ENCODE peak calls at places on chromosomes 16 and 17, in four cellular contexts. H is HL-60, G is K562, L is GM12878. V is an unnamed sample.

GRCh38 chr16:57284206-57284951 is at the start of gene PLLP:
- DNase-seq in H (no peak), G (peak; percentile 63), L (no peak), V (peak; percentile 78)

GRCh38 chr17:21313320-21313719 is 28.8 kb downstream of the MAP2K3 start:
- DNase-seq in H (no peak), G (no peak), L (no peak), V (no peak)

GRCh38 chr17:2212328-2212981 is 91.1 kb downstream of the SMG6 start:
- DNase-seq in H (no peak), G (no peak), L (no peak), V (no peak)

GRCh38 chr16:46662123-46662522 is 26.9 kb downstream of the VPS35 start:
- DNase-seq in H (no peak), G (no peak), L (no peak), V (no peak)

GRCh38 chr17:82023447-82024241 is 539 bp downstream of the LRRC45 start:
- DNase-seq in H (peak; percentile 73), G (peak; percentile 44), L (no peak), V (no peak)

GRCh38 chr16:27776556-27776955 is 226.6 kb downstream of the KATNIP start:
- DNase-seq in H (no peak), G (no peak), L (no peak), V (no peak)

GRCh38 chr17:28908640-28909098 is 5.8 kb upstream of the DHRS13 start:
- DNase-seq in H (no peak), G (no peak), L (no peak), V (no peak)

GRCh38 chr16:55367301-55367745 is 43.3 kb downstream of the IRX6 start:
- DNase-seq in H (no peak), G (no peak), L (no peak), V (no peak)

GRCh38 chr17:2058521-2059124 is 3.7 kb downstream of the HIC1 start:
- DNase-seq in H (no peak), G (no peak), L (no peak), V (peak; percentile 70)

GRCh38 chr17:61757168-61757567 is 106.2 kb downstream of the BRIP1 start:
- DNase-seq in H (no peak), G (no peak), L (peak; percentile 34), V (no peak)

GRCh38 chr17:2172447-2172938 is 117.6 kb downstream of the HIC1 start:
- DNase-seq in H (no peak), G (no peak), L (no peak), V (no peak)

GRCh38 chr17:31202968-31203367 is 94.1 kb downstream of the OMG start:
- DNase-seq in H (no peak), G (no peak), L (no peak), V (no peak)

GRCh38 chr16:11157143-11157542 is 98.9 kb downstream of the SOCS1 start:
- DNase-seq in H (no peak), G (no peak), L (no peak), V (no peak)

GRCh38 chr16:24130494-24131085 is 125.5 kb upstream of the CACNG3 start:
- DNase-seq in H (no peak), G (no peak), L (no peak), V (no peak)

GRCh38 chr16:67248401-67249177 is at the start of gene SLC9A5:
- DNase-seq in H (no peak), G (peak; percentile 41), L (no peak), V (peak; percentile 59)

GRCh38 chr17:49260011-49260921 is 29.7 kb upstream of the PHOSPHO1 start:
- DNase-seq in H (peak; percentile 48), G (peak; percentile 39), L (no peak), V (peak; percentile 53)

GRCh38 chr16:86393907-86394626 is 116.3 kb upstream of the FOXF1 start:
- DNase-seq in H (no peak), G (no peak), L (no peak), V (no peak)

GRCh38 chr16:19375561-19376158 is 42.0 kb upstream of the TMC5 start:
- DNase-seq in H (no peak), G (peak; percentile 65), L (peak; percentile 28), V (peak; percentile 42)

GRCh38 chr17:9229160-9229825 is 208.0 kb downstream of the NTN1 start:
- DNase-seq in H (no peak), G (no peak), L (no peak), V (no peak)

GRCh38 chr16:24988593-24989338 is 26.4 kb downstream of the ARHGAP17 start:
- DNase-seq in H (no peak), G (peak; percentile 34), L (no peak), V (no peak)

GRCh38 chr16:88440111-88440510 is 13.0 kb upstream of the ZFPM1 start:
- DNase-seq in H (no peak), G (no peak), L (no peak), V (no peak)

GRCh38 chr17:29977836-29978235 is 36.4 kb downstream of the EFCAB5 start:
- DNase-seq in H (no peak), G (no peak), L (no peak), V (no peak)

GRCh38 chr16:75537795-75538194 is 1.9 kb upstream of the CHST5 start:
- DNase-seq in H (no peak), G (no peak), L (no peak), V (no peak)

GRCh38 chr17:9162275-9162985 is 141.1 kb downstream of the NTN1 start:
- DNase-seq in H (no peak), G (peak; percentile 50), L (no peak), V (no peak)

GRCh38 chr17:32909787-32910369 is 18.1 kb upstream of the TMEM98 start:
- DNase-seq in H (peak; percentile 16), G (peak; percentile 94), L (peak; percentile 46), V (peak; percentile 44)

GRCh38 chr17:5809056-5809455 is 224.7 kb upstream of the NLRP1 start:
- DNase-seq in H (no peak), G (no peak), L (no peak), V (no peak)

GRCh38 chr16:35574454-35575431 is 2115.3 kb downstream of the TP53TG3F start:
- DNase-seq in H (no peak), G (no peak), L (no peak), V (no peak)

GRCh38 chr16:71628810-71629209 is 2.8 kb downstream of the MARVELD3 start:
- DNase-seq in H (no peak), G (no peak), L (no peak), V (no peak)

GRCh38 chr17:82807562-82807961 is 32.3 kb downstream of the ZNF750 start:
- DNase-seq in H (no peak), G (no peak), L (no peak), V (no peak)

DNA sequence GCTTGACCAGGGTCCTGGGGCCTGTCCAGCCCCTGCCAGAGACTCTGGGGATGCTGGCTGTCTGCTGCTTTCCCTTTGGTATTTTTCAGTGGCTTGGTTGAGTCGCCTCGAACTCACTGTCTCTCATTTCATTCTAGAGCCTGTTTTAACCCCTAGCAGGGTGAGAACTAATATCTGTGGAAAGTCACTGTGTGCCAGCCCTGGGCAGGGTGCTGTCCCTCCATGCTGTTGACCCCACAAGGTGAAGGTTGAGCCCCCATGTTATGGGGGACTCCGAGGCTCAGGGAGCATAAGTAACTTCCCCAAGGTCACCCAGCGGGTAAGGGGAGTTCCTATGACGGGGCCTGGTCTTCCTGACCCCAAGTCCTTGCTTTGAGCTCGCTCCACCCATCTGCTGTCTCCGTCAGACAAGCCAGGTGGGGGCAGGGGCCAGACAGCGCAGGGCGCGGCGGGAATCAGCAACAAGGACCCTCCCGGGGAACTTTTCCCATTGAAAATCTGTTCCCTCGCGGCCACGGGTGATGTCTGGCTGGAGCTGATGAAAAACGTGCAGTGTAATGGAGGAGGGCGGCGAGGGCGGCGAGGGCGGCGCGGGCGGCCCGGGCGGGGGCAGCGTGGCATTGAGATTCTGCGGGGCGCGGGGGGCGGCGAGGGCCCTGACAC is 32.8 kb downstream of the DCAKD start:
- DNase-seq in H (no peak), G (peak; percentile 71), L (no peak), V (no peak)
- TF ChIP-seq SPI1 in H (no peak), G (no peak), L (no peak), V (no peak)

DNA sequence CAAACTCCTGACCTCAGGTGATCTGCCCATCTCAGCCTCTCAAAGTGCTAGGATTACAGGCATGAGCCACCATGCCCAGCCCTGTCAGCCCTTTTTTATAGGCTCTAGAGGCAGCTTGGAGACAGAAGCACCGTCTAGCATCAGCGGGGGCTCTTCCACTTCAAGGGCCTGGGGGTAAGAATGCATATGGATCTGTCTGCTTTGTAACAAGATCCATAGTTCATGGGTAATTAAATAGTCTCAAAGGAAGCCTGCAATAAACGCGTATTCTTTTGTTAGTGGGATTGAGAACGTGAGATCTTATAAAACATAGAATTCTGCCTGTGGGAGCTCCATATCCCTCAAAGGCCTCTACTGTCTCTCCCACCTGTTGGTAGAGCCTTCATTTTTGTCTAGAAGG is 142.1 kb downstream of the SHISA6 start:
- DNase-seq in H (no peak), G (no peak), L (no peak), V (no peak)
- TF ChIP-seq SPI1 in H (no peak), G (no peak), L (no peak), V (no peak)

GRCh38 chr16:9015489-9015888 is 51.8 kb upstream of the USP7 start:
- DNase-seq in H (no peak), G (no peak), L (no peak), V (no peak)

GRCh38 chr16:9012848-9013507 is 49.3 kb upstream of the USP7 start:
- DNase-seq in H (no peak), G (no peak), L (no peak), V (no peak)

GRCh38 chr16:9014389-9014788 is 50.7 kb upstream of the USP7 start:
- DNase-seq in H (no peak), G (no peak), L (no peak), V (no peak)

GRCh38 chr16:9013508-9013864 is 49.8 kb upstream of the USP7 start:
- DNase-seq in H (no peak), G (no peak), L (no peak), V (no peak)

GRCh38 chr16:9016824-9017223 is 53.1 kb upstream of the USP7 start:
- DNase-seq in H (no peak), G (no peak), L (no peak), V (no peak)
- TF ChIP-seq SPI1 in H (no peak), G (no peak), L (no peak), V (no peak)

GRCh38 chr17:65055708-65056638 is 567 bp downstream of the GNA13 start:
- DNase-seq in H (no peak), G (peak; percentile 60), L (no peak), V (no peak)
- TF ChIP-seq SPI1 in H (peak; percentile 36), G (no peak), L (peak; percentile 12), V (no peak)

GRCh38 chr17:16361874-16362273 is 8.6 kb upstream of the CENPV start:
- DNase-seq in H (no peak), G (no peak), L (no peak), V (no peak)
- TF ChIP-seq SPI1 in H (no peak), G (no peak), L (no peak), V (no peak)

GRCh38 chr17:55420776-55421178 is 858 bp downstream of the MMD start:
- DNase-seq in H (no peak), G (peak; percentile 51), L (no peak), V (no peak)

GRCh38 chr17:55420067-55420775 is 1.4 kb downstream of the MMD start:
- DNase-seq in H (no peak), G (peak; percentile 23), L (no peak), V (no peak)

GRCh38 chr17:55418369-55419268 is 3.0 kb downstream of the MMD start:
- DNase-seq in H (no peak), G (no peak), L (no peak), V (no peak)

GRCh38 chr17:55423535-55423934 is 1.9 kb upstream of the MMD start:
- DNase-seq in H (no peak), G (no peak), L (no peak), V (no peak)

GRCh38 chr17:55421179-55421934 is at the start of gene MMD:
- DNase-seq in H (no peak), G (peak; percentile 20), L (no peak), V (peak; percentile 25)
- TF ChIP-seq SPI1 in H (no peak), G (no peak), L (no peak), V (no peak)

GRCh38 chr17:80283116-80283852 is 22.6 kb downstream of the RNF213 start:
- DNase-seq in H (no peak), G (no peak), L (no peak), V (no peak)
- TF ChIP-seq SPI1 in H (no peak), G (no peak), L (no peak), V (no peak)

V was measured in GM12891.